ENCODE peak calls at places on chromosomes 7 and 10, in six cellular contexts. W is GM12891, G is K562, V is HepG2, Q is GM12878, L is H1. Y is an unnamed sample.

GRCh38 chr7:152621426-152621825 is 54.5 kb downstream of the XRCC2 start:
- DNase-seq in G (no peak), W (no peak), L (no peak), Q (no peak), V (no peak), Y (no peak)

GRCh38 chr7:36232971-36233550 is 80.0 kb downstream of the EEPD1 start:
- DNase-seq in G (no peak), Q (no peak), W (no peak), L (no peak), V (peak), Y (no peak)

GRCh38 chr7:27188666-27189559 is 3.9 kb upstream of the HOXA11 start:
- DNase-seq in L (peak), W (no peak), G (no peak), V (no peak), Q (no peak), Y (no peak)

GRCh38 chr10:50291261-50291850 is 40.0 kb upstream of the ASAH2 start:
- DNase-seq in V (no peak), L (no peak), G (peak), Q (no peak), W (no peak), Y (no peak)

GRCh38 chr10:101291254-101292193 is 62.3 kb upstream of the LBX1 start:
- DNase-seq in Q (no peak), L (peak), V (peak), G (peak), W (peak), Y (peak)

GRCh38 chr10:96663794-96664193 is 56.5 kb downstream of the PIK3AP1 start:
- DNase-seq in W (no peak), V (no peak), L (no peak), G (no peak), Q (no peak), Y (no peak)

GRCh38 chr7:132145466-132145865 is 430.8 kb downstream of the PLXNA4 start:
- DNase-seq in L (no peak), W (no peak), G (no peak), Q (no peak), V (no peak), Y (no peak)

GRCh38 chr7:155871211-155871610 is 58.9 kb upstream of the SHH start:
- DNase-seq in Q (no peak), V (no peak), W (no peak), L (peak), G (no peak), Y (no peak)

GRCh38 chr10:33863347-33863746 is 528.9 kb upstream of the NRP1 start:
- DNase-seq in V (no peak), G (no peak), L (no peak), W (no peak), Q (no peak), Y (no peak)

GRCh38 chr10:46268076-46268881 is 18.5 kb upstream of the ANTXRL start:
- DNase-seq in W (peak), Q (peak), L (no peak), G (no peak), V (no peak), Y (no peak)

GRCh38 chr7:101535333-101535732 is 93.8 kb downstream of the MYL10 start:
- DNase-seq in Q (no peak), L (no peak), V (no peak), G (no peak), W (no peak), Y (no peak)

GRCh38 chr10:125160856-125161569 is 650 bp upstream of the CTBP2 start:
- DNase-seq in W (no peak), Q (no peak), G (peak), L (peak), V (no peak), Y (no peak)

GRCh38 chr7:134431805-134432204 is 27.1 kb downstream of the AKR1B1 start:
- DNase-seq in L (no peak), G (no peak), Q (no peak), W (no peak), V (peak), Y (no peak)

GRCh38 chr10:75974080-75974479 is 542.7 kb downstream of the LRMDA start:
- DNase-seq in G (no peak), L (no peak), V (no peak), Q (no peak), W (no peak), Y (no peak)

GRCh38 chr10:55822096-55822495 is 539.0 kb downstream of the ZWINT start:
- DNase-seq in W (no peak), V (no peak), L (no peak), G (no peak), Q (no peak), Y (no peak)

GRCh38 chr7:82810558-82811259 is 352.0 kb downstream of the PCLO start:
- DNase-seq in G (peak), L (no peak), Q (no peak), W (no peak), V (peak), Y (no peak)

GRCh38 chr7:40824461-40824860 is 689.7 kb downstream of the SUGCT start:
- DNase-seq in W (no peak), G (no peak), L (no peak), V (no peak), Q (no peak), Y (no peak)

GRCh38 chr7:108585843-108586242 is 16.2 kb downstream of the DNAJB9 start:
- DNase-seq in Q (no peak), W (no peak), V (no peak), G (no peak), L (no peak), Y (no peak)
- TF ChIP-seq POLR2AphosphoS5 in Q (no peak), W (no peak), V (no peak), G (no peak), L (no peak), Y (no peak)

GRCh38 chr7:4681922-4682620 is at the start of gene FOXK1:
- DNase-seq in V (no peak), G (peak), W (peak), Q (no peak), L (peak), Y (peak)
- TF ChIP-seq POLR2A in V (peak), G (no peak), W (peak), Q (peak), L (no peak), Y (peak)

DNA sequence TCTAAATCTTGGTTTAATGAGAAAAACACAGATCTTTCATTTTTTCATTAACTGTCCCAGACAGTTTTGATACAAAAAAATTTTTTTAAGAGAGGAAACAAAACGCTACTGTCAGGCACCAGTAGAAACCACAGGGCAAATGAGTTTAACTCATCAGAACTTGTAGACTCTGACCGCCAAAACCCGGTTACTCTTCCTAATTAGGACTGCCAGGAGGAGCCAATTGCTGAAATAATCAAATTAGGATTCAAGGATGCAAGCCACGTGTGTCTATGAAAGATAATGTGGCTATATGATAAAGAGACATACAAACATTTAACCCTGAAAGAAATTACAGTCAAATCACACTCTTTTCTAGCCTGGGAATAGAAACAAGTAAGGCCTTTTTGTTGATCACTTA is 154.4 kb downstream of the DGKI start:
- DNase-seq in Q (no peak), L (no peak), W (no peak), V (no peak), G (no peak), Y (no peak)
- TF ChIP-seq TAF1 in Q (no peak), L (no peak), W (no peak), V (no peak), G (no peak), Y (no peak)

DNA sequence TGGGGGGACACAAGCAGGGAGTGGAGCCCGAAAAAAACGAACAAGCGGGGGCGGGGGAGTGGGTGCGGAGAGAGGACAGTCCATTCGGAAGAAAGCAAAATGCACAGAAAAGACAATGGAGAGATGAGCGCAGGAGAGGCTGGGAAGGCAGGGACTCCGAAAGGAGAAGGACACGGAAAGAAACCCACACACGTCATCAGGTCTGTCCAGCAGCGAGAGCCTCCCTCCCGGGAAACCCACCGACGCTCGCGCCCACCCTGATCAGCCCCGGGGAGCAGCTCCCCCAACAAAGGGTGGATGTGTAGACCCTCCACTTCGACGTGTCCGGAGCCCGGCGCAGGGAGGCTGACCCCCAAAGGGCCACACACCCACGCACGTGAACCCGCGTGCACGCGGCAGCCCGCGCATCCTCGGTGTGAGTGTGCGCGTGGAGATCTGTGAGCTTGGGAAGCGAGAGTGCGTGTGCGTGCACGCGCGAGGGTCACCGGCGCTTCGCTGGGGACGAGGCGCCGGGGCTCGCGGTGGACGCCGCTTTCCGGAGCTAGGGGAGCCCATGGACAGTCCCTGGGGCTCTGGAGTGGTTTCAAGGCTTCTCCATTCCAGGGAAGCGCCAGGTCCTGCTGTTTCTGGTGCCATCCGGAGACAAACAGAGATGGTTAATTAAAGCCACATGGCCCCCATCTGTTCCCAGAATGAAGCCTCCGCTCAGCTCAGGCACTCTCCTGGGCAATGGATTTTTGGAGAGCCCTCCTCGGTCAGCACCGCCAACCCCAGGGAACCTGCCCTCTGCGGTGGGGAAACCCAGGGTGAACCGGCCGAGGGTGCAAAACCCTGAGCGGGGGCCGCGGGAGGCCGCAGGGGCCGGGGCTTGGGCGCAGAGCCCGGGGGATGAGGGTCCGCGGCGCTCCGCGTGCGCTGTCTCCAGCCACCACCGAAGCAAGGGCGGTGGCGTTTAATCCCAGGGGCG is 919 bp downstream of the LAMB1 start:
- DNase-seq in W (peak), L (peak), Q (no peak), V (no peak), G (no peak), Y (no peak)
- TF ChIP-seq POLR2AphosphoS5 in W (no peak), L (no peak), Q (no peak), V (no peak), G (no peak), Y (no peak)

GRCh38 chr10:92592761-92593552 is at the start of gene KIF11:
- DNase-seq in V (peak), Q (peak), L (peak), G (peak), W (peak), Y (peak)

GRCh38 chr10:92593553-92594046 is 670 bp downstream of the KIF11 start:
- DNase-seq in W (no peak), Q (no peak), V (no peak), L (no peak), G (no peak), Y (no peak)

GRCh38 chr10:92590623-92591549 is 2.0 kb upstream of the KIF11 start:
- DNase-seq in G (peak), Q (no peak), L (peak), V (peak), W (peak), Y (no peak)

GRCh38 chr10:92594194-92594593 is 1.3 kb downstream of the KIF11 start:
- DNase-seq in Q (no peak), G (no peak), W (no peak), L (no peak), V (no peak), Y (no peak)

GRCh38 chr10:92591550-92592140 is 1.3 kb upstream of the KIF11 start:
- DNase-seq in L (peak), G (peak), W (peak), Q (peak), V (peak), Y (peak)
- TF ChIP-seq POLR2A in L (peak), G (peak), W (peak), Q (peak), V (peak), Y (peak)

GRCh38 chr7:34036069-34036920 is 131.0 kb downstream of the BMPER start:
- DNase-seq in L (no peak), Q (no peak), V (peak), W (no peak), G (peak), Y (no peak)
- TF ChIP-seq TAF1 in L (no peak), Q (no peak), V (no peak), W (no peak), G (no peak), Y (no peak)

Y was measured in GM12892.